ENCODE peak calls at places on chromosome 19, in eight cellular contexts. R is GM23248; W is cerebellar cortex; G is AG09319; M is stimulated activated CD8-positive, alpha-beta memory T cell treated with anti-CD3 and anti-CD28 coated beads, Interleukin-4, amount 100 ng/mL, for 24 hours; T is left ventricle myocardium inferior; Z is ascending aorta; F is WTC11. D is an unnamed sample.

GRCh38 chr19:10105241-10106099 is 692 bp upstream of the PPAN start:
- DNase-seq in R (peak; percentile 38), W (no peak), G (no peak), M (peak; percentile 69), T (no peak), Z (no peak), F (no peak), D (peak; percentile 19)

GRCh38 chr19:38888876-38889275 is 10.5 kb downstream of the SIRT2 start:
- DNase-seq in R (no peak), W (peak; percentile 78), G (no peak), M (no peak), T (no peak), Z (no peak), F (no peak), D (no peak)

GRCh38 chr19:32104465-32105235 is 240.8 kb upstream of the ZNF507 start:
- DNase-seq in R (no peak), W (no peak), G (no peak), M (no peak), T (no peak), Z (no peak), F (no peak), D (no peak)

GRCh38 chr19:798415-799075 is 1.3 kb downstream of the PTBP1 start:
- DNase-seq in R (peak; percentile 57), W (no peak), G (no peak), M (no peak), T (no peak), Z (no peak), F (no peak), D (no peak)

GRCh38 chr19:28615546-28615916 is 597.4 kb downstream of the UQCRFS1 start:
- DNase-seq in R (no peak), W (no peak), G (no peak), M (no peak), T (no peak), Z (no peak), F (no peak), D (no peak)

GRCh38 chr19:18294467-18294864 is 13.0 kb upstream of the JUND start:
- DNase-seq in R (no peak), W (no peak), G (no peak), M (peak; percentile 87), T (no peak), Z (peak; percentile 73), F (peak; percentile 48), D (no peak)

GRCh38 chr19:35030257-35031071 is at the start of gene SCN1B:
- DNase-seq in R (peak; percentile 85), W (no peak), G (no peak), M (peak; percentile 66), T (peak; percentile 65), Z (no peak), F (peak; percentile 70), D (peak; percentile 38)

GRCh38 chr19:50427997-50428425 is 4.7 kb upstream of the MYBPC2 start:
- DNase-seq in R (peak; percentile 73), W (peak; percentile 27), G (peak; percentile 25), M (no peak), T (peak; percentile 85), Z (peak; percentile 61), F (peak; percentile 81), D (peak; percentile 61)

GRCh38 chr19:5192568-5192967 is 148.0 kb downstream of the PTPRS start:
- DNase-seq in R (no peak), W (no peak), G (no peak), M (no peak), T (no peak), Z (no peak), F (no peak), D (no peak)

GRCh38 chr19:44893704-44894103 is 2.6 kb downstream of the TOMM40 start:
- DNase-seq in R (no peak), W (no peak), G (no peak), M (no peak), T (no peak), Z (no peak), F (no peak), D (no peak)

GRCh38 chr19:4088065-4088679 is 21.5 kb upstream of the ZBTB7A start:
- DNase-seq in R (no peak), W (no peak), G (no peak), M (no peak), T (no peak), Z (no peak), F (no peak), D (no peak)

GRCh38 chr19:29879655-29879974 is 62.4 kb upstream of the URI1 start:
- DNase-seq in R (no peak), W (no peak), G (no peak), M (no peak), T (no peak), Z (no peak), F (no peak), D (no peak)

GRCh38 chr19:40811478-40812341 is 12.7 kb downstream of the EGLN2 start:
- DNase-seq in R (no peak), W (peak; percentile 40), G (no peak), M (no peak), T (no peak), Z (no peak), F (peak; percentile 52), D (no peak)

GRCh38 chr19:51514866-51515481 is 13.4 kb upstream of the SIGLEC12 start:
- DNase-seq in R (peak; percentile 65), W (peak; percentile 59), G (peak; percentile 10), M (no peak), T (no peak), Z (no peak), F (no peak), D (peak; percentile 87)

GRCh38 chr19:19866599-19867248 is 1.0 kb downstream of the ZNF253 start:
- DNase-seq in R (peak; percentile 20), W (peak; percentile 13), G (no peak), M (no peak), T (no peak), Z (no peak), F (peak; percentile 76), D (no peak)

GRCh38 chr19:38711726-38712153 is 32.5 kb downstream of the CAPN12 start:
- DNase-seq in R (peak; percentile 94), W (no peak), G (peak; percentile 86), M (no peak), T (no peak), Z (no peak), F (no peak), D (no peak)

GRCh38 chr19:40398417-40399056 is 8.6 kb upstream of the HIPK4 start:
- DNase-seq in R (peak; percentile 37), W (peak; percentile 21), G (no peak), M (peak; percentile 34), T (peak; percentile 38), Z (no peak), F (peak; percentile 92), D (no peak)

GRCh38 chr19:55146078-55146647 is 2.8 kb downstream of the TNNT1 start:
- DNase-seq in R (peak; percentile 46), W (no peak), G (no peak), M (no peak), T (no peak), Z (no peak), F (peak; percentile 79), D (peak; percentile 72)

GRCh38 chr19:15115080-15115479 is 7.9 kb downstream of the SYDE1 start:
- DNase-seq in R (no peak), W (no peak), G (no peak), M (no peak), T (peak; percentile 90), Z (no peak), F (no peak), D (no peak)

GRCh38 chr19:41575998-41576397 is at the start of gene CEACAM21:
- DNase-seq in R (no peak), W (no peak), G (no peak), M (no peak), T (peak; percentile 52), Z (peak; percentile 40), F (no peak), D (peak; percentile 97)

GRCh38 chr19:11674067-11674492 is 64.7 kb downstream of the ZNF823 start:
- DNase-seq in R (peak; percentile 7), W (no peak), G (no peak), M (no peak), T (no peak), Z (no peak), F (peak; percentile 60), D (no peak)

GRCh38 chr19:16015805-16016173 is 60.5 kb upstream of the TPM4 start:
- DNase-seq in R (no peak), W (no peak), G (no peak), M (no peak), T (no peak), Z (no peak), F (no peak), D (no peak)

GRCh38 chr19:34306213-34306661 is 51.9 kb downstream of the GARRE1 start:
- DNase-seq in R (no peak), W (no peak), G (no peak), M (no peak), T (no peak), Z (no peak), F (no peak), D (no peak)

GRCh38 chr19:37893845-37894575 is 12.4 kb downstream of the WDR87 start:
- DNase-seq in R (no peak), W (no peak), G (no peak), M (no peak), T (no peak), Z (no peak), F (no peak), D (no peak)

GRCh38 chr19:52248256-52248655 is 21.1 kb upstream of the ZNF766 start:
- DNase-seq in R (peak; percentile 73), W (peak; percentile 22), G (peak; percentile 4), M (peak; percentile 45), T (peak; percentile 43), Z (no peak), F (peak; percentile 72), D (no peak)

GRCh38 chr19:50896591-50897190 is 14.5 kb downstream of the KLK4 start:
- DNase-seq in R (peak; percentile 67), W (no peak), G (no peak), M (no peak), T (no peak), Z (no peak), F (no peak), D (no peak)

GRCh38 chr19:17680235-17680722 is 7.9 kb downstream of the UNC13A start:
- DNase-seq in R (peak; percentile 86), W (peak; percentile 77), G (no peak), M (peak; percentile 35), T (peak; percentile 82), Z (peak; percentile 72), F (peak; percentile 47), D (peak; percentile 26)

GRCh38 chr19:10820173-10820572 is 15.8 kb downstream of the TMED1 start:
- DNase-seq in R (peak; percentile 31), W (no peak), G (no peak), M (no peak), T (no peak), Z (no peak), F (no peak), D (no peak)

GRCh38 chr19:46828484-46828883 is 22.2 kb downstream of the AP2S1 start:
- DNase-seq in R (peak; percentile 57), W (no peak), G (no peak), M (peak; percentile 30), T (no peak), Z (no peak), F (no peak), D (no peak)

GRCh38 chr19:35268546-35269424 is at the start of gene USF2:
- DNase-seq in R (peak; percentile 84), W (peak; percentile 65), G (peak; percentile 27), M (peak; percentile 52), T (peak; percentile 78), Z (no peak), F (peak; percentile 56), D (peak; percentile 40)

GRCh38 chr19:376111-376470 is 31.5 kb upstream of the MIER2 start:
- DNase-seq in R (no peak), W (no peak), G (no peak), M (no peak), T (no peak), Z (no peak), F (no peak), D (no peak)

GRCh38 chr19:44738161-44738535 is 10.4 kb upstream of the BCL3 start:
- DNase-seq in R (no peak), W (no peak), G (no peak), M (no peak), T (no peak), Z (no peak), F (no peak), D (no peak)

D was measured in Kasumi-1.